ENCODE peak calls at places on chromosomes 5 and 9, in six cellular contexts. One of them, this sample, is unnamed.

GRCh38 chr5:57642066-57642465 is 159.5 kb upstream of the ACTBL2 start:
- DNase-seq in GM12892: no peak
- DNase-seq in AML-193: no peak
- DNase-seq in naive thymus-derived CD4-positive, alpha-beta T cell: no peak
- DNase-seq in NCI-H446 treated with DMSO at 0.1 percent for 48 hours: no peak
- DNase-seq in Calu3: no peak
- DNase-seq in this sample: no peak

GRCh38 chr9:100445161-100445902 is 18.4 kb downstream of the MSANTD3 start:
- DNase-seq in GM12892: no peak
- DNase-seq in AML-193: no peak
- DNase-seq in naive thymus-derived CD4-positive, alpha-beta T cell: no peak
- DNase-seq in NCI-H446 treated with DMSO at 0.1 percent for 48 hours: no peak
- DNase-seq in Calu3: no peak
- DNase-seq in this sample: no peak

GRCh38 chr5:58380655-58381054 is 79.2 kb downstream of the PLK2 start:
- DNase-seq in GM12892: no peak
- DNase-seq in AML-193: no peak
- DNase-seq in naive thymus-derived CD4-positive, alpha-beta T cell: no peak
- DNase-seq in NCI-H446 treated with DMSO at 0.1 percent for 48 hours: no peak
- DNase-seq in Calu3: no peak
- DNase-seq in this sample: no peak

GRCh38 chr9:91197232-91198181 is 164.2 kb downstream of the AUH start:
- DNase-seq in GM12892: no peak
- DNase-seq in AML-193: peak; percentile 90
- DNase-seq in naive thymus-derived CD4-positive, alpha-beta T cell: no peak
- DNase-seq in NCI-H446 treated with DMSO at 0.1 percent for 48 hours: no peak
- DNase-seq in Calu3: peak; percentile 74
- DNase-seq in this sample: no peak

GRCh38 chr5:137822158-137822764 is 45.4 kb upstream of the MYOT start:
- DNase-seq in GM12892: peak; percentile 8
- DNase-seq in AML-193: peak; percentile 70
- DNase-seq in naive thymus-derived CD4-positive, alpha-beta T cell: no peak
- DNase-seq in NCI-H446 treated with DMSO at 0.1 percent for 48 hours: peak; percentile 9
- DNase-seq in Calu3: peak; percentile 75
- DNase-seq in this sample: no peak

GRCh38 chr5:31939151-31939550 is 235.0 kb downstream of the GOLPH3 start:
- DNase-seq in GM12892: no peak
- DNase-seq in AML-193: no peak
- DNase-seq in naive thymus-derived CD4-positive, alpha-beta T cell: no peak
- DNase-seq in NCI-H446 treated with DMSO at 0.1 percent for 48 hours: no peak
- DNase-seq in Calu3: no peak
- DNase-seq in this sample: no peak

GRCh38 chr5:40678021-40678939 is 1.4 kb upstream of the PTGER4 start:
- DNase-seq in GM12892: no peak
- DNase-seq in AML-193: peak; percentile 50
- DNase-seq in naive thymus-derived CD4-positive, alpha-beta T cell: no peak
- DNase-seq in NCI-H446 treated with DMSO at 0.1 percent for 48 hours: no peak
- DNase-seq in Calu3: no peak
- DNase-seq in this sample: peak; percentile 28

GRCh38 chr5:150241298-150242225 is 48.0 kb downstream of the CAMK2A start:
- DNase-seq in GM12892: no peak
- DNase-seq in AML-193: no peak
- DNase-seq in naive thymus-derived CD4-positive, alpha-beta T cell: no peak
- DNase-seq in NCI-H446 treated with DMSO at 0.1 percent for 48 hours: no peak
- DNase-seq in Calu3: no peak
- DNase-seq in this sample: no peak

GRCh38 chr5:45512521-45512920 is 183.7 kb downstream of the HCN1 start:
- DNase-seq in GM12892: no peak
- DNase-seq in AML-193: no peak
- DNase-seq in naive thymus-derived CD4-positive, alpha-beta T cell: no peak
- DNase-seq in NCI-H446 treated with DMSO at 0.1 percent for 48 hours: no peak
- DNase-seq in Calu3: no peak
- DNase-seq in this sample: no peak

GRCh38 chr5:29758986-29759421 is 1434.5 kb upstream of the CDH6 start:
- DNase-seq in GM12892: no peak
- DNase-seq in AML-193: no peak
- DNase-seq in naive thymus-derived CD4-positive, alpha-beta T cell: no peak
- DNase-seq in NCI-H446 treated with DMSO at 0.1 percent for 48 hours: no peak
- DNase-seq in Calu3: no peak
- DNase-seq in this sample: no peak

GRCh38 chr9:121741198-121741918 is 89.9 kb downstream of the DAB2IP start:
- DNase-seq in GM12892: no peak
- DNase-seq in AML-193: no peak
- DNase-seq in naive thymus-derived CD4-positive, alpha-beta T cell: no peak
- DNase-seq in NCI-H446 treated with DMSO at 0.1 percent for 48 hours: no peak
- DNase-seq in Calu3: no peak
- DNase-seq in this sample: no peak

GRCh38 chr9:84366683-84367082 is 26.1 kb upstream of the SLC28A3 start:
- DNase-seq in GM12892: no peak
- DNase-seq in AML-193: peak; percentile 34
- DNase-seq in naive thymus-derived CD4-positive, alpha-beta T cell: no peak
- DNase-seq in NCI-H446 treated with DMSO at 0.1 percent for 48 hours: no peak
- DNase-seq in Calu3: no peak
- DNase-seq in this sample: no peak